ENCODE peak calls at places on chromosome 2, in five cellular contexts. K, M, N, G and E are unnamed samples.

GRCh38 chr2:157747695-157748370 is 119.2 kb upstream of the ACVR1C start:
- DNase-seq in M (peak), N (no peak), G (no peak), K (no peak), E (no peak)

GRCh38 chr2:774436-774835 is 97.2 kb upstream of the TMEM18 start:
- DNase-seq in N (peak), G (peak), M (no peak), K (no peak), E (no peak)

GRCh38 chr2:215747244-215747620 is 266.1 kb downstream of the MREG start:
- DNase-seq in G (no peak), N (no peak), K (peak), M (no peak), E (no peak)

GRCh38 chr2:240707791-240708190 is 16.1 kb downstream of the AQP12A start:
- DNase-seq in K (no peak), G (no peak), N (no peak), M (no peak), E (no peak)

GRCh38 chr2:52877703-52878102 is 889.9 kb upstream of the CHAC2 start:
- DNase-seq in M (no peak), N (no peak), K (no peak), G (no peak), E (no peak)

GRCh38 chr2:10278763-10279471 is 23.8 kb upstream of the HPCAL1 start:
- DNase-seq in G (no peak), M (no peak), N (no peak), K (no peak), E (no peak)

GRCh38 chr2:96530144-96530430 is 6.5 kb upstream of the ARID5A start:
- DNase-seq in M (no peak), K (no peak), N (no peak), G (no peak), E (no peak)

GRCh38 chr2:11562011-11562410 is 28.2 kb downstream of the GREB1 start:
- DNase-seq in M (no peak), G (no peak), K (no peak), N (no peak), E (no peak)

GRCh38 chr2:9945596-9945995 is 5.9 kb upstream of the GRHL1 start:
- DNase-seq in K (no peak), M (no peak), N (no peak), G (no peak), E (no peak)

GRCh38 chr2:234672498-234673150 is 175.7 kb upstream of the ARL4C start:
- DNase-seq in N (no peak), M (no peak), K (no peak), G (peak), E (no peak)

GRCh38 chr2:238729261-238729935 is 118.5 kb upstream of the TWIST2 start:
- DNase-seq in G (no peak), N (no peak), M (no peak), K (no peak), E (no peak)

GRCh38 chr2:16189851-16190160 is 249.5 kb downstream of the MYCN start:
- DNase-seq in N (no peak), G (no peak), K (no peak), M (no peak), E (no peak)

GRCh38 chr2:43484323-43484930 is 111.4 kb downstream of the THADA start:
- DNase-seq in G (no peak), M (no peak), K (peak), N (peak), E (peak)

GRCh38 chr2:170236639-170237037 is 58.7 kb downstream of the MYO3B start:
- DNase-seq in N (no peak), G (no peak), M (no peak), K (no peak), E (no peak)

GRCh38 chr2:232668805-232669444 is 28.2 kb upstream of the GIGYF2 start:
- DNase-seq in K (peak), G (no peak), N (no peak), M (no peak), E (peak)

GRCh38 chr2:233700028-233700635 is 7.4 kb downstream of the UGT1A6 start:
- DNase-seq in M (no peak), K (peak), G (no peak), N (peak), E (no peak)

GRCh38 chr2:182593394-182593707 is 122.7 kb upstream of the DNAJC10 start:
- DNase-seq in G (no peak), M (no peak), K (no peak), N (no peak), E (no peak)

GRCh38 chr2:233480490-233481202 is 85.9 kb downstream of the USP40 start:
- DNase-seq in K (peak), M (no peak), G (no peak), N (no peak), E (no peak)

GRCh38 chr2:119371111-119371510 is 4.3 kb downstream of the DBI start:
- DNase-seq in N (no peak), M (no peak), G (no peak), K (no peak), E (no peak)

GRCh38 chr2:84888401-84889276 is 7.8 kb upstream of the TRABD2A start:
- DNase-seq in K (no peak), M (peak), G (peak), N (no peak), E (no peak)

GRCh38 chr2:1556776-1557466 is 143.7 kb downstream of the TPO start:
- DNase-seq in M (no peak), K (peak), N (no peak), G (no peak), E (no peak)

GRCh38 chr2:174664084-174664759 is 66.6 kb upstream of the WIPF1 start:
- DNase-seq in M (no peak), N (no peak), K (no peak), G (no peak), E (no peak)

GRCh38 chr2:71643674-71644357 is 190.5 kb downstream of the DYSF start:
- DNase-seq in G (no peak), M (no peak), N (no peak), K (no peak), E (no peak)
- TF ChIP-seq SUZ12 in G (no peak), M (no peak), N (no peak), K (no peak), E (no peak)

DNA sequence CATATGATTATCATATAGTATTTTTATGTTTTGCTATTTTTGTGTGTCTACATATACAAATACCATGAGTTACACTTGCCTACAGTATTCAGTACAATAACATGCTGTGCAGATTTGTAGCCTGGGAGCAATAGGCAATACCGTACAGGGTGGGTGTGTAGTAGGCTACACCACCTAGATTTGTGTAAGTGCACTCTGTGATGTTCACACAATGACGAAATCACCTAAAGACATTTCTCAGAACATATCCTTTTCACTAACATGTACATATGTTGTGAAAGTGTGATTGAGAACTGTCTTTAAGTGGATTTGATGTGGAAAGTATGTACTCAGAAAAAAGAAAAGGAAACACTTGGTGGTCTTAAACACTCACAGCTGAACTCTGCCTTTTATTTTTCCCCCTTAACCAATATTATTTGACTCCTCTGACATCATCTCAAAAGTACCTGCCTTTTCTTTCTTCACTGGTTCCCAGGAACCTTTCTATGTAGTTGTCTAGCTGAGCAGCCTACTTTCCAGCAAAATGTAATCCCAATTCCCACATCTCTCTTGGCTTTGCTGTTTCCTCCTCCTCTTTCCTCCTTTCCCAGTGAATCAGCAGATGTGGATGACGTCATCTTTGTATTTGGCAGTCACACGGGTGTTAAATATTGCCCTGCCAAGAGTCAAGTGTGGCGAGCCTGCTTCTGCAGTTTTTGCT is 47.7 kb downstream of the OSBPL6 start:
- DNase-seq in G (no peak), M (no peak), N (no peak), K (no peak), E (peak)
- TF ChIP-seq SUZ12 in G (no peak), M (no peak), N (no peak), K (no peak), E (no peak)

DNA sequence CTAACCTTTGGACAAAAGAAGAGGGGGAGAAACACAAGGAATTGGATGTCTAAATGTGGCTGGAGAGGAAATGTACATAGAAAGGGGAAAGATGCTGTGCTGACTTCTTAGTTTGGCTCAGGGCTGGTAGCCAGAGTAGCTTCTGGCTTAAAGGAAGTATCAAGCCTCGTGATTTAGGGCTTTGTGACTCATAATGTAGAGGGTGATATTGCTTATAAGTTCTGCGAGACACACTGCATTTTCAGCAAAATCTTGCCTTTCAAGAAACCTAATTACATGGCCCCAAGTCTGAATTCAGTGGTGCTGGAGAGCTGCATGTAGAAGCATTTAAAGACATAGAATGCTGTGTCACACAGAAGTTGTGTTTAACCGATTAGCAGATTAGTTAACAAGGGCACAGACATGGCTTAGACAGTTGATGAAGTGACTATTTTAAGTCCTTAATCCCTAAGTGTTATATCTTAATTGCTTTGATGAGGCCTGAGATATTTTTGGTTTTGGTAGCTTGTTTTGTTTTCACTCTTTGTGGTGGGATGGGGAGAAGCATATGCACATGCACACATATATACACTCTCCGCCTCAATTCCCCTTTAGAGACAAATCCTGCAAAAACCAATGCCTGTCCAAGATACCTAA is 66.4 kb downstream of the EPAS1 start:
- DNase-seq in N (no peak), K (no peak), G (no peak), M (no peak), E (no peak)
- TF ChIP-seq SUZ12 in N (no peak), K (no peak), G (no peak), M (no peak), E (no peak)

DNA sequence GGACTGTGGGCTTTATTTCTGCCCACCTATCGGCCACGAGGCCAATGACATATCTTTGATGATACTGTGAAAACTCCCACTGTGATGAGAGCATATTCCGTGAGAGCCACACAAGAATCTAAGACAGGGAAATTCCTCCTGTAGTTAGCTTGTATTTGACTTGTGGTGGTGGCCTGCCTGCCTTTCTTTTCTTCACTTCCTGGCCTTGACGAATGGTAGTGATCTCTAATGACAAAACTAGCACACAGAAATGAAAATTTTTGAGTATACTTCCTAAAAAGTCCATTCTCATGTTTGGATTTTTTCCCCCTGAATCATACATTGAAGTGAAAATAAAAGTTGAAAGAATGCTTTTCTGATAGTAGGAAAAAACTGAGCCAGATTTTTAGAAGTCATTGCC is 94.4 kb downstream of the MGAT5 start:
- DNase-seq in G (no peak), N (no peak), K (no peak), M (no peak), E (no peak)
- TF ChIP-seq SUZ12 in G (no peak), N (no peak), K (no peak), M (no peak), E (no peak)

GRCh38 chr2:165016772-165017411 is 61.6 kb upstream of the SLC38A11 start:
- DNase-seq in K (peak), N (peak), G (no peak), M (no peak), E (peak)
- TF ChIP-seq SUZ12 in K (no peak), N (no peak), G (no peak), M (no peak), E (no peak)

DNA sequence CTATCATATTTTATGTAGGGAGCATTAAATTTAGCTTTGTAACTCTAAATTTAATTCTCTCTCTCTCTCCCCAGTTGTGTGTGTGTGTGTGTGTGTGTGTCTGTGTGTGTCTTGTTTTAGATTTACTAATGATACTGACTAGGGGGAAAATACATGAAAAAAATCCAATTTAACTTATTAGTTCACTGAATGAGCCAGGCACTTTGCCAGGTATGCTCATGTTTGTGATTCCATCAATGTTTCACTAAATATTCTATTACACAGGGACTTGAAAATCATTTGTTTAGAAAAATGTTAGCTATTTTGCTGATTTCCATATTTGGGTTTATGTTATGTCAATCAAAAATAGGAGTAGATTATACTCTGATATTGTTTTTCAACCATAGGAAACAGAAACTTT is 203.7 kb upstream of the ZNF804A start:
- DNase-seq in N (no peak), G (no peak), M (no peak), K (no peak), E (no peak)
- TF ChIP-seq SUZ12 in N (no peak), G (no peak), M (no peak), K (no peak), E (no peak)

GRCh38 chr2:120892967-120893667 is 157.4 kb downstream of the GLI2 start:
- DNase-seq in G (no peak), M (no peak), N (no peak), K (no peak), E (no peak)
- TF ChIP-seq SUZ12 in G (no peak), M (no peak), N (no peak), K (no peak), E (no peak)